ENCODE peak calls at places on chromosomes 12 and 14, in four cellular contexts. W is LHCN-M2, M is HTR-8/SVneo, P is colonic mucosa. H is an unnamed sample.
A peak's percentile ranks its signal among the peaks of the same experiment; 100 is the strongest.

GRCh38 chr12:11653215-11653753 is 3.8 kb downstream of the ETV6 start:
- DNase-seq in W (peak; percentile 14), M (no peak), P (no peak), H (no peak)

GRCh38 chr12:54040148-54040494 is 7.3 kb downstream of the HOXC5 start:
- DNase-seq in W (no peak), M (no peak), P (no peak), H (no peak)

GRCh38 chr12:54030889-54031860 is 1.7 kb upstream of the HOXC5 start:
- DNase-seq in W (no peak), M (no peak), P (no peak), H (no peak)

GRCh38 chr14:50089213-50089612 is 27.2 kb downstream of the VCPKMT start:
- DNase-seq in W (no peak), M (no peak), P (no peak), H (no peak)

GRCh38 chr14:89422952-89423345 is 5.9 kb upstream of the FOXN3 start:
- DNase-seq in W (no peak), M (no peak), P (no peak), H (no peak)

GRCh38 chr12:51511546-51512260 is 79.3 kb upstream of the SCN8A start:
- DNase-seq in W (no peak), M (no peak), P (no peak), H (no peak)

GRCh38 chr12:49515266-49515665 is 23.6 kb upstream of the KCNH3 start:
- DNase-seq in W (peak; percentile 76), M (no peak), P (no peak), H (peak; percentile 96)

GRCh38 chr12:17215754-17216153 is 609.8 kb upstream of the LMO3 start:
- DNase-seq in W (peak; percentile 0), M (no peak), P (no peak), H (no peak)

GRCh38 chr12:102539651-102540553 is 59.5 kb upstream of the IGF1 start:
- DNase-seq in W (peak; percentile 93), M (peak; percentile 68), P (no peak), H (peak; percentile 75)

GRCh38 chr12:121295746-121296617 is 527 bp downstream of the CAMKK2 start:
- DNase-seq in W (peak; percentile 15), M (peak; percentile 20), P (peak; percentile 67), H (no peak)

GRCh38 chr14:102046337-102047278 is 40.2 kb downstream of the HSP90AA1 start:
- DNase-seq in W (peak; percentile 46), M (peak; percentile 27), P (peak; percentile 88), H (no peak)

GRCh38 chr14:20327005-20327869 is 5.8 kb downstream of the CCNB1IP1 start:
- DNase-seq in W (peak; percentile 66), M (peak; percentile 41), P (peak; percentile 33), H (peak; percentile 4)

GRCh38 chr14:100950024-100950423 is 46.5 kb upstream of the RTL1 start:
- DNase-seq in W (no peak), M (no peak), P (no peak), H (no peak)

GRCh38 chr12:64682572-64683277 is 72.4 kb downstream of the RASSF3 start:
- DNase-seq in W (no peak), M (no peak), P (no peak), H (no peak)

GRCh38 chr12:89970646-89971192 is 262.1 kb upstream of the ATP2B1 start:
- DNase-seq in W (no peak), M (no peak), P (no peak), H (no peak)

GRCh38 chr12:124562018-124562795 is 5.2 kb downstream of the NCOR2 start:
- DNase-seq in W (no peak), M (no peak), P (no peak), H (no peak)

GRCh38 chr12:57069522-57069921 is 9.1 kb downstream of the NEMP1 start:
- DNase-seq in W (peak; percentile 82), M (no peak), P (peak; percentile 73), H (no peak)

GRCh38 chr14:60977848-60978247 is 3.0 kb downstream of the TRMT5 start:
- DNase-seq in W (peak; percentile 26), M (no peak), P (no peak), H (no peak)

GRCh38 chr12:76883826-76884225 is 5.0 kb upstream of the CSRP2 start:
- DNase-seq in W (peak; percentile 85), M (no peak), P (no peak), H (no peak)

GRCh38 chr14:65414961-65415589 is 2.5 kb downstream of the FUT8 start:
- DNase-seq in W (peak; percentile 38), M (peak; percentile 62), P (no peak), H (no peak)

GRCh38 chr12:12474931-12475485 is 87.7 kb downstream of the DUSP16 start:
- DNase-seq in W (no peak), M (no peak), P (no peak), H (no peak)

GRCh38 chr14:65079201-65079600 is 23.1 kb downstream of the MAX start:
- DNase-seq in W (no peak), M (no peak), P (no peak), H (no peak)

GRCh38 chr12:44457465-44457864 is 418.6 kb downstream of the NELL2 start:
- DNase-seq in W (no peak), M (no peak), P (no peak), H (no peak)

GRCh38 chr14:100677925-100678765 is 48.5 kb upstream of the DLK1 start:
- DNase-seq in W (no peak), M (no peak), P (peak; percentile 73), H (no peak)

GRCh38 chr14:59503256-59503655 is 18.9 kb downstream of the JKAMP start:
- DNase-seq in W (no peak), M (no peak), P (no peak), H (no peak)

GRCh38 chr12:43349863-43350262 is 202.1 kb downstream of the ADAMTS20 start:
- DNase-seq in W (peak; percentile 26), M (no peak), P (no peak), H (no peak)

GRCh38 chr14:61560323-61560722 is 135.0 kb upstream of the HIF1A start:
- DNase-seq in W (peak; percentile 85), M (no peak), P (no peak), H (no peak)

GRCh38 chr14:100671386-100671901 is 55.2 kb upstream of the DLK1 start:
- DNase-seq in W (no peak), M (no peak), P (no peak), H (no peak)

GRCh38 chr14:66493750-66494149 is 7.6 kb downstream of the CCDC196 start:
- DNase-seq in W (no peak), M (no peak), P (no peak), H (no peak)

GRCh38 chr14:36173161-36173560 is 3.4 kb downstream of the PTCSC3 start:
- DNase-seq in W (no peak), M (no peak), P (no peak), H (no peak)